ENCODE peak calls at places on chromosomes 6 and 20, in nine cellular contexts. Z is MM.1S, G is GM20000, Q is BJ, J is sigmoid colon, T is left ventricle myocardium inferior, C is AG10803, S is lower lobe of right lung, L is PC-3. F is an unnamed sample.

GRCh38 chr20:931401-931800 is 15.3 kb upstream of the ANGPT4 start:
- DNase-seq in C (no peak), S (no peak), G (no peak), L (peak; percentile 29), T (no peak), J (no peak), Z (no peak), Q (no peak), F (no peak)

GRCh38 chr20:10674684-10675455 is 1.1 kb upstream of the JAG1 start:
- DNase-seq in Q (no peak), S (peak; percentile 90), C (peak; percentile 61), T (peak; percentile 84), L (peak; percentile 88), J (peak; percentile 91), Z (peak; percentile 86), G (peak; percentile 87), F (peak; percentile 89)

GRCh38 chr6:21281366-21281765 is 312.2 kb upstream of the SOX4 start:
- DNase-seq in L (no peak), J (no peak), S (no peak), G (no peak), T (no peak), C (no peak), Q (no peak), Z (no peak), F (no peak)

GRCh38 chr20:10157539-10157938 is 61.1 kb upstream of the SNAP25 start:
- DNase-seq in C (no peak), L (no peak), S (no peak), G (no peak), T (no peak), Z (no peak), J (no peak), Q (no peak), F (no peak)

GRCh38 chr6:151330130-151330715 is 61.1 kb downstream of the ZBTB2 start:
- DNase-seq in L (no peak), S (no peak), G (no peak), J (no peak), Z (no peak), T (no peak), C (peak; percentile 86), Q (peak; percentile 51), F (peak; percentile 90)

GRCh38 chr6:129849456-129849855 is 11.7 kb downstream of the TMEM244 start:
- DNase-seq in Z (no peak), C (peak; percentile 58), Q (no peak), L (peak; percentile 79), G (no peak), J (no peak), T (no peak), S (no peak), F (peak; percentile 90)

GRCh38 chr6:13423292-13423691 is 64.1 kb downstream of the GFOD1 start:
- DNase-seq in L (no peak), J (no peak), C (no peak), T (no peak), G (no peak), Q (no peak), S (no peak), Z (no peak), F (no peak)

GRCh38 chr20:54221996-54222890 is 14.4 kb downstream of the PFDN4 start:
- DNase-seq in C (peak; percentile 25), L (no peak), Z (no peak), S (no peak), G (no peak), T (no peak), J (no peak), Q (no peak), F (no peak)

GRCh38 chr6:150086026-150086425 is 17.1 kb upstream of the ULBP3 start:
- DNase-seq in T (no peak), C (no peak), J (no peak), L (no peak), G (no peak), S (no peak), Z (no peak), Q (no peak), F (no peak)

GRCh38 chr6:137866914-137867684 is at the start of gene TNFAIP3:
- DNase-seq in Z (peak; percentile 98), L (peak; percentile 90), Q (peak; percentile 49), S (peak; percentile 96), T (peak; percentile 93), C (peak; percentile 90), J (peak; percentile 98), G (peak; percentile 96), F (peak; percentile 97)

GRCh38 chr6:151675746-151676459 is 131.6 kb upstream of the ESR1 start:
- DNase-seq in Q (no peak), T (no peak), C (no peak), S (peak; percentile 62), G (peak; percentile 73), Z (peak; percentile 49), J (no peak), L (peak; percentile 67), F (peak; percentile 45)

DNA sequence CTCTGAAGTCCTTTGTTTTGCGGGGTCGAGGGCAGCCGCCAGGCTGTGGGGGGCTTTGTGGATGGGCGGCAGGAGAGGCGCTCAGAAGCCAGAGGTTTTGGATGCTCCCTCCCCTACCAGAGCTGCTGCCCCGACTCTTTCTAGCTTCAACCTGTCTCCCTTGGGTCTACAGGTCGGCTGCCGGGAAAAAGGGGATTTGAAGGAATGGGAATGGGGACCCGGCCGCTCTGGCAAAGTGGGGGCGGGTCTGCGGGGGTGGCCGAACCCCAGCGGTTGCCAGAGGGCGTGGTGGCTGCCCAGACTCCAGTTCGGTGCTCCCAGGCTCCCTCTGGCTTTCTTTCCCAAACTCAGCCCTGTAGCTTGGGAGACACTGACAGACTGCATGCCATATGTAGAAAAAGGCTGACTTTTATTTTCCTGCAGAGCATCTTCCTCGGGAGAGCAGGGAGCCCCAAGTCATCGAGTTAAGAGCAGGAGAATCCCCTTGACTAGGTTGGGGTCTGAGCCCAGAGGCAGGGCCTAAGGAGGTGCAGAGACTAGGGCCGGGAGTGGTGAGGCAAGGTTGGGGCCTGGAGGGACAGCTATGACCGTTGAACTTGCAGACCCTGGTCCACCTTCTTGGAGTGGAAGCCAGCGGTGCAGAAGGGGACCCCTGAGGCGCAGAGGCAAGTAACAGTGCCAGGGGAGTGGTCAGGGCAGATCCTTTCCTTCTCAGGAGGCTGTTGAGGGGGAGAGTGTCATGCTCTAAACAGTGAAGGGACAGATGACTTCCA is 1.4 kb upstream of the PPP1R18 start:
- DNase-seq in C (peak; percentile 67), S (no peak), T (peak; percentile 56), Q (no peak), L (peak; percentile 39), Z (no peak), J (peak; percentile 73), G (no peak), F (no peak)
- TF ChIP-seq CTCF in C (peak; percentile 47), S (no peak), T (peak; percentile 41), Q (peak; percentile 42), L (peak; percentile 30), Z (no peak), J (no peak), G (no peak), F (peak; percentile 26)

DNA sequence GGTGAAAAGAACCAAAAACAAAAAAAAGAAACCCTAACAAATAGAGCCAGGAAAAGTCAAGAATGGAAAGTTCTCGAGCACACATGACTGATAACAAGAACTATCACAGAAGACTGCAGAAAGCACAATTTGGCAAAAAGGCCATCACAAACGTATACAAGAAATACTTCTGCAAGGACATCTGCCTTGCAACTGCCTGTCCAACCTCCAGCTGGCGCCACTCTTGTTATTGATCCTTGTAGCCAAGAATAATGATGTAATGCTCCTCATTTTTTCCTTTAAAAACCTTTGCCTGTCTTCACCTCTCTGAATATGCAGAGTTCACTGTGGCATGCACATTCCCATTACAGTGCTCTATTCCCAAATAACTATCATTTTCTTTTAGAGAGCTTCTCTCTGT is 87.9 kb upstream of the BMP5 start:
- DNase-seq in S (no peak), Z (no peak), T (peak; percentile 16), C (peak; percentile 2), Q (no peak), L (peak; percentile 28), J (no peak), G (no peak), F (peak; percentile 16)
- TF ChIP-seq CTCF in S (no peak), Z (peak; percentile 11), T (no peak), C (peak; percentile 41), Q (peak; percentile 37), L (peak; percentile 62), J (no peak), G (peak; percentile 20), F (peak; percentile 38)

GRCh38 chr20:43442310-43442880 is 15.3 kb upstream of the SRSF6 start:
- DNase-seq in Q (no peak), G (no peak), Z (no peak), J (no peak), T (no peak), L (peak; percentile 37), C (peak; percentile 37), S (no peak), F (peak; percentile 29)
- TF ChIP-seq CTCF in Q (peak; percentile 25), G (no peak), Z (no peak), J (no peak), T (no peak), L (no peak), C (peak; percentile 43), S (no peak), F (peak; percentile 15)

GRCh38 chr6:98054453-98054852 is 771.4 kb upstream of the MMS22L start:
- DNase-seq in Q (no peak), S (no peak), Z (peak; percentile 53), C (no peak), G (no peak), T (no peak), J (no peak), L (peak; percentile 29), F (no peak)
- TF ChIP-seq CTCF in Q (no peak), S (no peak), Z (peak; percentile 36), C (peak; percentile 27), G (no peak), T (no peak), J (no peak), L (peak; percentile 55), F (no peak)

F was measured in foreskin fibroblast.